ENCODE peak calls at places on chromosomes 3 and 15, in eight cellular contexts. R, I, C, G, U, X, E and H are unnamed samples.

GRCh38 chr3:101940521-101940992 is 91.2 kb downstream of the NFKBIZ start:
- DNase-seq in R (no peak), I (peak), C (peak), G (peak), U (peak), X (peak), E (peak), H (no peak)

GRCh38 chr3:188323067-188323842 is 169.3 kb downstream of the LPP start:
- DNase-seq in R (peak), I (peak), C (no peak), G (no peak), U (peak), X (no peak), E (no peak), H (no peak)

GRCh38 chr15:75307778-75308390 is 25.2 kb downstream of the GOLGA6D start:
- DNase-seq in R (peak), I (peak), C (no peak), G (no peak), U (peak), X (no peak), E (peak), H (peak)

GRCh38 chr3:45267097-45267496 is 41.0 kb upstream of the TMEM158 start:
- DNase-seq in R (no peak), I (no peak), C (no peak), G (no peak), U (no peak), X (no peak), E (no peak), H (no peak)

GRCh38 chr3:34229871-34230270 is 431.4 kb downstream of the PDCD6IP start:
- DNase-seq in R (no peak), I (no peak), C (no peak), G (no peak), U (no peak), X (no peak), E (no peak), H (no peak)

GRCh38 chr15:39747326-39747725 is 35.3 kb downstream of the FSIP1 start:
- DNase-seq in R (no peak), I (no peak), C (no peak), G (peak), U (no peak), X (peak), E (no peak), H (no peak)

GRCh38 chr3:15332405-15333098 is at the start of gene SH3BP5:
- DNase-seq in R (peak), I (peak), C (peak), G (peak), U (peak), X (peak), E (peak), H (peak)

GRCh38 chr15:88701561-88702095 is 62.8 kb downstream of the ISG20 start:
- DNase-seq in R (peak), I (no peak), C (no peak), G (no peak), U (peak), X (no peak), E (peak), H (no peak)

GRCh38 chr3:106119691-106120090 is 250.9 kb upstream of the CBLB start:
- DNase-seq in R (no peak), I (peak), C (no peak), G (no peak), U (peak), X (no peak), E (no peak), H (no peak)

GRCh38 chr3:22729981-22730380 is 473.1 kb upstream of the UBE2E2 start:
- DNase-seq in R (no peak), I (no peak), C (no peak), G (no peak), U (no peak), X (no peak), E (no peak), H (no peak)

GRCh38 chr3:138477801-138478200 is 43.4 kb downstream of the ESYT3 start:
- DNase-seq in R (no peak), I (no peak), C (no peak), G (no peak), U (no peak), X (no peak), E (no peak), H (no peak)

GRCh38 chr15:58525926-58526538 is 94.2 kb downstream of the LIPC start:
- DNase-seq in R (no peak), I (no peak), C (no peak), G (no peak), U (no peak), X (peak), E (peak), H (no peak)

GRCh38 chr3:108060331-108060730 is 30.5 kb downstream of the CD47 start:
- DNase-seq in R (no peak), I (no peak), C (no peak), G (no peak), U (no peak), X (peak), E (no peak), H (no peak)

GRCh38 chr15:49330166-49330565 is 92.9 kb upstream of the FGF7 start:
- DNase-seq in R (no peak), I (no peak), C (no peak), G (no peak), U (no peak), X (peak), E (no peak), H (no peak)

GRCh38 chr3:25583343-25583742 is 81.4 kb downstream of the TOP2B start:
- DNase-seq in R (no peak), I (no peak), C (no peak), G (no peak), U (no peak), X (no peak), E (no peak), H (no peak)

GRCh38 chr3:31004025-31004678 is 109.7 kb upstream of the GADL1 start:
- DNase-seq in R (no peak), I (no peak), C (no peak), G (peak), U (no peak), X (peak), E (no peak), H (no peak)

GRCh38 chr3:229262-229661 is 32.7 kb downstream of the CHL1 start:
- DNase-seq in R (no peak), I (no peak), C (no peak), G (no peak), U (no peak), X (no peak), E (no peak), H (no peak)

GRCh38 chr3:8607285-8608040 is 37.1 kb downstream of the SSUH2 start:
- DNase-seq in R (no peak), I (peak), C (peak), G (peak), U (no peak), X (peak), E (peak), H (peak)

GRCh38 chr3:151345854-151346253 is 16.5 kb upstream of the P2RY13 start:
- DNase-seq in R (no peak), I (no peak), C (no peak), G (peak), U (no peak), X (peak), E (no peak), H (no peak)

GRCh38 chr3:87173776-87174175 is 53.3 kb upstream of the CHMP2B start:
- DNase-seq in R (no peak), I (no peak), C (no peak), G (no peak), U (no peak), X (no peak), E (peak), H (no peak)

GRCh38 chr15:86555114-86555513 is 475.4 kb downstream of the AGBL1 start:
- DNase-seq in R (no peak), I (no peak), C (no peak), G (no peak), U (no peak), X (no peak), E (no peak), H (no peak)

GRCh38 chr3:194142156-194142910 is 6.4 kb downstream of the HES1 start:
- DNase-seq in R (no peak), I (peak), C (peak), G (no peak), U (no peak), X (no peak), E (peak), H (no peak)

GRCh38 chr3:89682556-89682955 is 575.1 kb downstream of the EPHA3 start:
- DNase-seq in R (no peak), I (no peak), C (no peak), G (no peak), U (no peak), X (no peak), E (no peak), H (no peak)

GRCh38 chr3:168249539-168250414 is 154.1 kb upstream of the GOLIM4 start:
- DNase-seq in R (no peak), I (peak), C (peak), G (peak), U (peak), X (peak), E (peak), H (peak)

GRCh38 chr3:37666618-37667017 is 195.1 kb upstream of the CTDSPL start:
- DNase-seq in R (no peak), I (no peak), C (no peak), G (no peak), U (no peak), X (no peak), E (no peak), H (no peak)

GRCh38 chr3:30467596-30468238 is 138.7 kb upstream of the TGFBR2 start:
- DNase-seq in R (no peak), I (no peak), C (no peak), G (peak), U (no peak), X (peak), E (no peak), H (no peak)

GRCh38 chr3:23959147-23959900 is 14.2 kb downstream of the NR1D2 start:
- DNase-seq in R (no peak), I (no peak), C (no peak), G (peak), U (peak), X (peak), E (no peak), H (no peak)

GRCh38 chr3:85560088-85560790 is 601.5 kb downstream of the CADM2 start:
- DNase-seq in R (no peak), I (no peak), C (no peak), G (peak), U (no peak), X (no peak), E (no peak), H (no peak)

GRCh38 chr3:31010491-31010890 is 116.0 kb upstream of the GADL1 start:
- DNase-seq in R (no peak), I (no peak), C (no peak), G (peak), U (no peak), X (peak), E (no peak), H (no peak)

GRCh38 chr3:71087109-71088018 is 496.2 kb downstream of the FOXP1 start:
- DNase-seq in R (no peak), I (no peak), C (no peak), G (peak), U (peak), X (peak), E (no peak), H (no peak)

GRCh38 chr3:12879191-12879815 is 37.9 kb upstream of the RPL32 start:
- DNase-seq in R (no peak), I (no peak), C (no peak), G (no peak), U (no peak), X (no peak), E (no peak), H (no peak)

GRCh38 chr15:94205366-94205765 is 26.0 kb upstream of the MCTP2 start:
- DNase-seq in R (peak), I (no peak), C (no peak), G (peak), U (peak), X (peak), E (peak), H (no peak)

GRCh38 chr3:148464246-148464645 is 233.5 kb upstream of the AGTR1 start:
- DNase-seq in R (no peak), I (no peak), C (no peak), G (peak), U (no peak), X (no peak), E (no peak), H (no peak)

GRCh38 chr3:148460686-148461085 is 237.0 kb upstream of the AGTR1 start:
- DNase-seq in R (no peak), I (no peak), C (no peak), G (no peak), U (no peak), X (no peak), E (no peak), H (no peak)

GRCh38 chr3:148455098-148455497 is 242.6 kb upstream of the AGTR1 start:
- DNase-seq in R (no peak), I (no peak), C (no peak), G (no peak), U (no peak), X (no peak), E (no peak), H (no peak)

DNA sequence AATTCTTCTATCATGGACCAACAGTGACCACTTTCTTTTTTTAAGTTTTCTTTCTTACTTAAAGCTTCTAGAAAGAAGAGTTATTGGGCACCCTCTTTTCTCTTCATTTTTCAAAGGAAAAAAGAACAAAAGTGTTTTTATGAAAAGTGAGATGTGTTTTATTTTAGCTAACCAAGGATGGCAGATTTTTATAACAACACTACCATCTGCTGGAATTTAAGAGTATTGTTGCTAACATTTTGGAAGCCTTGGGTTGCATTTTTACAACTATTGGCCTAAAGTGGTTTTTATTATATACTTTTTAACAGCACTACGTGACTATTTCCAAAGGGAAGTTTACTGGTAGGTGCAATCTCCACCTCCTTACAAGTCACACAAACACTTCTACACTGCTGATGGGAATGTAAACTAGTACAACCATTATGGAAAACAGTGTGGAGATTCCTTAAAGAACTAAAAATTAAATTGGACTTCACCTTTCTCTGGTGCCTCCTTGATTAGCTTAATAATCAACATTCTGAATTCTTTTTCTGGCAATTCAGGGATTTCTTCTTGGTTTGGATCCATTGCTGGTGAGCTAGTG is 237.7 kb upstream of the AGTR1 start:
- DNase-seq in R (no peak), I (no peak), C (no peak), G (peak), U (no peak), X (peak), E (peak), H (no peak)
- TF ChIP-seq CTCF in R (peak), I (peak), C (peak), G (peak), U (peak), X (peak), E (peak), H (peak)

DNA sequence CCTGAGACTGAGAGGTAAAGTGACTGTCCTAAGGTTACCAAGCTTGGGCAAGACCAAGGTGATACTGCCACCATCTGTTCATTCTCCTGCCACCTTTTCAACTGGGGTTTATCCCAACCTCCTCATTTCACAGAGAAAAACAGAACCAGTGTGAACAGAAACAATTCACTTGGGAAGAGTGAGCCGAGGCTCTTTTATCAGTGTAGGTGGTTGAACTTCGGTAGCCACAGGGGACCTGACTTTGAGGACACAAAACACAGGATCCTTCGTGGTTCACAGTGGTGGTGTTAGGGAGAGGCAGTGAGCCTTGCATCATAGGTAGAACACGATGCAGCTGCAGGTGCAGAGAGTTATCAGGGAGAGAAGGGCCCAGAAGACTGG is 72.8 kb upstream of the ICE2 start:
- DNase-seq in R (no peak), I (no peak), C (no peak), G (no peak), U (no peak), X (no peak), E (no peak), H (no peak)
- TF ChIP-seq CTCF in R (no peak), I (no peak), C (no peak), G (no peak), U (peak), X (no peak), E (no peak), H (no peak)

GRCh38 chr3:123445702-123446101 is 3.2 kb downstream of the ADCY5 start:
- DNase-seq in R (no peak), I (no peak), C (no peak), G (no peak), U (no peak), X (no peak), E (no peak), H (no peak)
- TF ChIP-seq CTCF in R (no peak), I (no peak), C (no peak), G (no peak), U (no peak), X (no peak), E (no peak), H (no peak)

DNA sequence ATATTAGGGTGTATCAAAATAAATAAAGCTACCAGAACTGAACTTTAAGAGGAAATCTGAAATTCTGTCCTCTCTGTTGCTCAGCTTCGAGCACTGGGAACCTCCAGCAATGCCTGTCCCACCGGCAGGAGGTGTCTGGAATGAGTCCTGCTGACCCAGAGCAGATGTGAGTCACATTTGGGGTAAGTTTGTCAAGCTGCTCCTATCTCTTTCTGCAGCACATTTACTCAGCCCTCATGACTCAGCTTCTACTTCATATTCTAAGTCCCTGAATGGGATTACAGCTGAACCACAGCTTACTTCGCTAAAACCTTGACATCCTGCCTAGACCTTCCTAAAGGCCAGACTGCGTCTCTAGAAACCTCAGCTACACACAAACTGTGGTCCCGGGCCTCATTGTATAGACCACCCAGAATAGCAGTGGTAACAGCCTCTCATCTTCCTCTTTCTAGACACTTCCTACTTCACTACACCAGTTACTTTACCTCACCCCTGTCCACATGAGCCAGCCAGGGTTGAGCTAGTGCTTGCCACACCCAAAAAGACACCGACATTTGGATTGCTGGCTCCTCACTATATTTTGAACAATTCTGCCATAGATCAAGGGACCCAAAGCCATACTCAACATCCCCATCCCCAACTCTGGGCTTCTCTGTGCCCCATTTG is 109.6 kb upstream of the TMCO5A start:
- DNase-seq in R (no peak), I (peak), C (no peak), G (peak), U (no peak), X (peak), E (peak), H (no peak)
- TF ChIP-seq CTCF in R (no peak), I (no peak), C (no peak), G (peak), U (no peak), X (peak), E (no peak), H (no peak)